ENCODE peak calls at places on chromosome 10, in four cellular contexts. I is effector memory CD8-positive, alpha-beta T cell; O is NT2/D1; K is esophagus squamous epithelium. F is an unnamed sample.

GRCh38 chr10:101781984-101782810 is 1.0 kb downstream of the NPM3 start:
- DNase-seq in O (no peak), I (no peak), K (no peak), F (no peak)

GRCh38 chr10:48289652-48290238 is 15.2 kb upstream of the FRMPD2 start:
- DNase-seq in O (peak), I (peak), K (no peak), F (peak)

GRCh38 chr10:73773152-73773879 is 8.5 kb upstream of the CHCHD1 start:
- DNase-seq in I (peak), O (no peak), K (no peak), F (no peak)

GRCh38 chr10:75335191-75335590 is 66.4 kb downstream of the ZNF503 start:
- DNase-seq in K (no peak), I (no peak), O (no peak), F (no peak)

GRCh38 chr10:11270135-11270857 is 252.6 kb downstream of the CELF2 start:
- DNase-seq in O (peak), K (no peak), I (peak), F (peak)

GRCh38 chr10:71597821-71598498 is 121.6 kb downstream of the C10orf105 start:
- DNase-seq in O (no peak), K (no peak), I (no peak), F (peak)

GRCh38 chr10:3054816-3055202 is 12.5 kb upstream of the PFKP start:
- DNase-seq in K (no peak), O (no peak), I (no peak), F (no peak)

GRCh38 chr10:66514666-66515065 is 411.2 kb upstream of the LRRTM3 start:
- DNase-seq in K (no peak), I (no peak), O (no peak), F (no peak)

GRCh38 chr10:90451283-90451682 is 406.6 kb downstream of the HTR7 start:
- DNase-seq in K (no peak), O (no peak), I (no peak), F (no peak)

GRCh38 chr10:25097669-25098411 is 77.0 kb upstream of the GPR158 start:
- DNase-seq in O (no peak), I (no peak), K (no peak), F (no peak)

GRCh38 chr10:26269754-26270153 is 53.2 kb downstream of the GAD2 start:
- DNase-seq in O (peak), K (no peak), I (no peak), F (no peak)

GRCh38 chr10:71390435-71390820 is 6.3 kb upstream of the CDH23 start:
- DNase-seq in I (no peak), K (no peak), O (no peak), F (no peak)

GRCh38 chr10:62814901-62815372 is 1.2 kb downstream of the EGR2 start:
- DNase-seq in I (no peak), K (no peak), O (no peak), F (no peak)

GRCh38 chr10:3509355-3509754 is 275.7 kb downstream of the KLF6 start:
- DNase-seq in O (no peak), I (no peak), K (no peak), F (no peak)

GRCh38 chr10:123890246-123890645 is 1.4 kb downstream of the CPXM2 start:
- DNase-seq in O (no peak), K (no peak), I (no peak), F (no peak)

GRCh38 chr10:52566471-52567246 is 205.9 kb downstream of the MBL2 start:
- DNase-seq in K (no peak), O (no peak), I (no peak), F (peak)

GRCh38 chr10:133358162-133358919 is 522 bp upstream of the FUOM start:
- DNase-seq in I (no peak), O (no peak), K (no peak), F (no peak)

GRCh38 chr10:13206546-13207443 is 27.4 kb downstream of the UCMA start:
- DNase-seq in I (no peak), O (no peak), K (no peak), F (no peak)

GRCh38 chr10:51369903-51370302 is 295.6 kb downstream of the PRKG1 start:
- DNase-seq in K (no peak), O (no peak), I (no peak), F (peak)

GRCh38 chr10:89904755-89905154 is 203.4 kb downstream of the KIF20B start:
- DNase-seq in I (no peak), O (no peak), K (no peak), F (no peak)

GRCh38 chr10:124323145-124323725 is 95.5 kb downstream of the OAT start:
- DNase-seq in K (no peak), I (no peak), O (no peak), F (peak)

GRCh38 chr10:117762819-117763172 is 220.2 kb downstream of the EMX2 start:
- DNase-seq in K (no peak), O (no peak), I (no peak), F (peak)

GRCh38 chr10:100621360-100622205 is 85.8 kb downstream of the HIF1AN start:
- DNase-seq in O (no peak), K (no peak), I (peak), F (no peak)

GRCh38 chr10:100519321-100520051 is at the start of gene SEC31B:
- DNase-seq in O (no peak), I (no peak), K (no peak), F (no peak)

GRCh38 chr10:49323171-49323895 is 24.4 kb downstream of the C10orf71 start:
- DNase-seq in I (no peak), K (no peak), O (no peak), F (no peak)

GRCh38 chr10:74058071-74058470 is 60.2 kb downstream of the VCL start:
- DNase-seq in O (no peak), I (no peak), K (no peak), F (no peak)

GRCh38 chr10:123687758-123688157 is 21.6 kb downstream of the GPR26 start:
- DNase-seq in K (no peak), I (no peak), O (no peak), F (no peak)

F was measured in H4.